ENCODE peak calls at places on chromosomes 7 and 10, in six cellular contexts. K is cardiac muscle cell, Z is fibroblast of lung, N is uterus, T is GM10248, C is fibroblast of pulmonary artery. I is an unnamed sample.

GRCh38 chr7:70693690-70694356 is 438.1 kb upstream of the GALNT17 start:
- DNase-seq in K (peak), Z (peak), N (peak), T (peak), C (peak), I (peak)

GRCh38 chr10:103510046-103510685 is 16.7 kb downstream of the NEURL1 start:
- DNase-seq in K (no peak), Z (no peak), N (no peak), T (peak), C (no peak), I (no peak)

GRCh38 chr7:95095259-95096122 is 188.1 kb downstream of the PPP1R9A start:
- DNase-seq in K (peak), Z (peak), N (no peak), T (no peak), C (no peak), I (no peak)

GRCh38 chr10:124890225-124890624 is 51.7 kb upstream of the ZRANB1 start:
- DNase-seq in K (no peak), Z (no peak), N (no peak), T (no peak), C (no peak), I (no peak)

GRCh38 chr7:117190104-117190503 is 132.8 kb downstream of the WNT2 start:
- DNase-seq in K (no peak), Z (no peak), N (no peak), T (no peak), C (no peak), I (no peak)

GRCh38 chr7:20172736-20173334 is 44.3 kb downstream of the MACC1 start:
- DNase-seq in K (peak), Z (peak), N (peak), T (peak), C (peak), I (peak)

GRCh38 chr7:69598081-69598486 is at the start of gene AUTS2:
- DNase-seq in K (peak), Z (peak), N (peak), T (peak), C (peak), I (peak)

GRCh38 chr7:27235387-27236052 is 7.1 kb upstream of the EVX1 start:
- DNase-seq in K (peak), Z (peak), N (peak), T (no peak), C (peak), I (no peak)

GRCh38 chr7:143003393-143004051 is 23.4 kb downstream of the OR9A2 start:
- DNase-seq in K (peak), Z (peak), N (no peak), T (peak), C (peak), I (no peak)

GRCh38 chr10:91296471-91296870 is 76.0 kb downstream of the PCGF5 start:
- DNase-seq in K (peak), Z (peak), N (no peak), T (no peak), C (peak), I (no peak)

GRCh38 chr7:42940985-42941847 is 9.0 kb downstream of the MRPL32 start:
- DNase-seq in K (peak), Z (peak), N (peak), T (peak), C (peak), I (peak)

GRCh38 chr7:107874605-107875446 is 16.2 kb upstream of the DLD start:
- DNase-seq in K (peak), Z (peak), N (peak), T (peak), C (peak), I (no peak)

GRCh38 chr7:90717286-90718060 is 121.4 kb downstream of the CDK14 start:
- DNase-seq in K (peak), Z (peak), N (no peak), T (no peak), C (peak), I (no peak)

GRCh38 chr7:732094-732541 is 5.0 kb upstream of the PRKAR1B start:
- DNase-seq in K (no peak), Z (peak), N (no peak), T (no peak), C (no peak), I (no peak)

GRCh38 chr7:74372511-74373111 is 81.1 kb upstream of the GTF2IRD1 start:
- DNase-seq in K (peak), Z (peak), N (peak), T (no peak), C (peak), I (no peak)

GRCh38 chr7:13879994-13880686 is 109.3 kb downstream of the ETV1 start:
- DNase-seq in K (peak), Z (peak), N (no peak), T (no peak), C (peak), I (no peak)

GRCh38 chr10:93115661-93116383 is 42.1 kb downstream of the CYP26A1 start:
- DNase-seq in K (peak), Z (peak), N (peak), T (peak), C (peak), I (peak)

GRCh38 chr10:5894458-5894857 is 4.4 kb downstream of the FBH1 start:
- DNase-seq in K (no peak), Z (no peak), N (no peak), T (no peak), C (no peak), I (no peak)

GRCh38 chr7:29424295-29424983 is 139.2 kb upstream of the PRR15 start:
- DNase-seq in K (no peak), Z (no peak), N (no peak), T (no peak), C (no peak), I (no peak)

GRCh38 chr7:1572111-1572510 is 2.3 kb upstream of the PSMG3 start:
- DNase-seq in K (no peak), Z (no peak), N (no peak), T (no peak), C (no peak), I (no peak)

GRCh38 chr7:24249266-24249665 is 34.7 kb upstream of the NPY start:
- DNase-seq in K (no peak), Z (no peak), N (no peak), T (no peak), C (no peak), I (no peak)

GRCh38 chr7:128420773-128421172 is 11.0 kb upstream of the IMPDH1 start:
- DNase-seq in K (no peak), Z (no peak), N (no peak), T (no peak), C (no peak), I (no peak)

GRCh38 chr10:88107698-88108097 is 244.3 kb downstream of the PTEN start:
- DNase-seq in K (no peak), Z (no peak), N (no peak), T (no peak), C (no peak), I (no peak)

GRCh38 chr10:104581884-104582603 is 59.0 kb upstream of the SORCS3 start:
- DNase-seq in K (peak), Z (peak), N (no peak), T (no peak), C (peak), I (no peak)

GRCh38 chr10:50601974-50602373 is 21.8 kb downstream of the SGMS1 start:
- DNase-seq in K (no peak), Z (no peak), N (no peak), T (no peak), C (no peak), I (no peak)

GRCh38 chr7:123075838-123076462 is 80.5 kb upstream of the TAS2R16 start:
- DNase-seq in K (no peak), Z (no peak), N (no peak), T (no peak), C (no peak), I (no peak)

GRCh38 chr7:129560831-129561230 is 50.7 kb upstream of the NRF1 start:
- DNase-seq in K (no peak), Z (no peak), N (no peak), T (no peak), C (no peak), I (no peak)

GRCh38 chr7:120028636-120029035 is 244.3 kb upstream of the KCND2 start:
- DNase-seq in K (no peak), Z (peak), N (no peak), T (no peak), C (no peak), I (no peak)

GRCh38 chr7:36487756-36488336 is 98.2 kb downstream of the ANLN start:
- DNase-seq in K (peak), Z (peak), N (no peak), T (peak), C (peak), I (no peak)

GRCh38 chr7:115984105-115984504 is 46.5 kb downstream of the TFEC start:
- DNase-seq in K (peak), Z (peak), N (no peak), T (no peak), C (peak), I (no peak)

GRCh38 chr10:12643279-12643678 is 293.9 kb downstream of the CAMK1D start:
- DNase-seq in K (no peak), Z (no peak), N (no peak), T (no peak), C (no peak), I (no peak)

GRCh38 chr10:117139581-117140524 is 1.8 kb upstream of the VAX1 start:
- DNase-seq in K (no peak), Z (no peak), N (no peak), T (no peak), C (no peak), I (no peak)

GRCh38 chr7:7416031-7416968 is 119.4 kb downstream of the COL28A1 start:
- DNase-seq in K (peak), Z (peak), N (no peak), T (no peak), C (peak), I (no peak)

GRCh38 chr7:130732980-130733865 is 784 bp downstream of the KLF14 start:
- DNase-seq in K (no peak), Z (peak), N (peak), T (peak), C (no peak), I (peak)
- TF ChIP-seq CTCF in K (no peak), Z (no peak), N (no peak), T (peak), C (no peak), I (no peak)

GRCh38 chr10:16520900-16521299 is 779 bp downstream of the C1QL3 start:
- DNase-seq in K (peak), Z (peak), N (no peak), T (peak), C (peak), I (peak)
- TF ChIP-seq CTCF in K (peak), Z (peak), N (no peak), T (peak), C (peak), I (no peak)

DNA sequence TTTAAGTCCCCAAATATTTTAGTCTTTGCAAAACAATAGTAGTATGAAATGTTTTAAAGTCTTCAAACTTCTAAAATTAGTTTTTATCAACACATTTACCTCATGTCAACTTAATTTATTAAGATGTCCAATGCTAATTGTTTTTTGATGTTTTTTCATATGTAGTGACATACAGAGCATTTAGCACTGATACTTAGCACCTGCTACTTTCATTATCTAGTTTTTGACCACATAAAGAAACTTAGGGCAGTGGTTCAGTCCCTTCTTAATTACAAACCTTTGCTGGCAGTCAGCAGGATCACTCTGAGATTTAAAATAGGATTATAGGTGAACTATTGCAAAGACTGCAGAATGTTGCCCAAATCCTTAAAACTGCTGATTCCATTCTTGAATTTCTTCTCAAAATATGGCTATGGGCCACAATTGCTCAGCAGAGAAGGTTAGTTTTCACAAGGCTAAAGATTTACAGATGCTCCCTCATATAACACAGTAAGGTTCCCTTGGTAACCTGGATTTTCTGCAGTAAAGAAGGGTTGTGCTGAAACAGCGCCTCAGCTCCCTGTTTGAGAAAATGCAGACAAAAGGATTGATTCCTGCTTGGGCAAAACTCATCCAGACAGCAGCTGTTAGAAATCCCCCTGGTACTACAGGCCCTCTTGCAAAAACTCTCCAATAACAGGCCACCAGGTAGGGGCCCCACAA is 3.3 kb downstream of the GPR85 start:
- DNase-seq in K (no peak), Z (no peak), N (no peak), T (no peak), C (no peak), I (no peak)
- TF ChIP-seq CTCF in K (no peak), Z (no peak), N (no peak), T (no peak), C (no peak), I (no peak)

DNA sequence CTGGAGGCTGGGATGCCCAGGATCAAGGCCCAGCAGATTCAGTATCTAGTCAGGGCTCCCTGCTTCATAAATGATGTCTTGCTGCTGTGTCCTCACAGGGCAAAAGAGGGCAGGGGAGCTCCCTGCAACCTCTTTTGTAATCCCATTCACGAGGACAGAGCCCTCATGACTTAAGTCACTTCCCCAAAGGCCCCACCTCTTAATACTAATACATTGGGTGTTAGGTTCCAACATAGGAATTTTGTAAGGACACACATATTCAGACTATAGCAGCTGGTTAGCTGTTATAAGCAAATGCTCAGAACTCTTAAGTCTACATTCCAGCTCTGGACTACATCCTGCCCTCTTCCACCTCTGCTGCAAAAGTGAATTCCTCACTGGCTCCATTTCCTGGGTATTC is 63.0 kb downstream of the VOPP1 start:
- DNase-seq in K (peak), Z (peak), N (no peak), T (no peak), C (peak), I (no peak)
- TF ChIP-seq CTCF in K (no peak), Z (no peak), N (no peak), T (no peak), C (no peak), I (no peak)